ENCODE peak calls at places on chromosomes 6 and 20, in eight cellular contexts. One of them, this sample, is unnamed. For H3K4me1, the result is how much of the 10 kb centered on the place peaks cover.

GRCh38 chr6:91660893-91661292 is 1074.0 kb upstream of the MAP3K7 start:
- DNase-seq in stomach: no peak
- DNase-seq in pancreas: no peak
- DNase-seq in upper lobe of right lung: no peak
- DNase-seq in upper lobe of left lung: no peak
- DNase-seq in heart left ventricle: no peak
- DNase-seq in sigmoid colon: no peak
- DNase-seq in H1: no peak
- DNase-seq in this sample: no peak

GRCh38 chr20:58921564-58921963 is 59.5 kb upstream of the NELFCD start:
- DNase-seq in sigmoid colon: no peak
- DNase-seq in upper lobe of left lung: no peak
- DNase-seq in H1: no peak
- DNase-seq in pancreas: no peak
- DNase-seq in heart left ventricle: no peak
- DNase-seq in upper lobe of right lung: no peak
- DNase-seq in stomach: no peak
- DNase-seq in this sample: no peak

GRCh38 chr20:10171864-10172751 is 46.5 kb upstream of the SNAP25 start:
- DNase-seq in upper lobe of right lung: peak
- DNase-seq in stomach: peak
- DNase-seq in H1: no peak
- DNase-seq in heart left ventricle: peak
- DNase-seq in sigmoid colon: peak
- DNase-seq in pancreas: peak
- DNase-seq in upper lobe of left lung: peak
- DNase-seq in this sample: peak

GRCh38 chr20:22511943-22512910 is 72.1 kb downstream of the FOXA2 start:
- DNase-seq in heart left ventricle: no peak
- DNase-seq in sigmoid colon: no peak
- DNase-seq in pancreas: peak
- DNase-seq in H1: no peak
- DNase-seq in upper lobe of left lung: peak
- DNase-seq in stomach: peak
- DNase-seq in upper lobe of right lung: peak
- DNase-seq in this sample: peak

GRCh38 chr6:29720863-29721262 is 2.4 kb upstream of the HLA-F start:
- DNase-seq in heart left ventricle: no peak
- DNase-seq in stomach: no peak
- DNase-seq in pancreas: no peak
- DNase-seq in H1: no peak
- DNase-seq in sigmoid colon: no peak
- DNase-seq in upper lobe of right lung: no peak
- DNase-seq in upper lobe of left lung: no peak
- DNase-seq in this sample: no peak

GRCh38 chr20:43959079-43959919 is 44.6 kb downstream of the TOX2 start:
- DNase-seq in pancreas: no peak
- DNase-seq in upper lobe of right lung: no peak
- DNase-seq in upper lobe of left lung: no peak
- DNase-seq in stomach: no peak
- DNase-seq in heart left ventricle: no peak
- DNase-seq in H1: no peak
- DNase-seq in sigmoid colon: no peak
- DNase-seq in this sample: no peak

GRCh38 chr6:68642081-68642480 is 7.0 kb downstream of the ADGRB3 start:
- DNase-seq in pancreas: no peak
- DNase-seq in sigmoid colon: no peak
- DNase-seq in H1: no peak
- DNase-seq in upper lobe of right lung: no peak
- DNase-seq in upper lobe of left lung: no peak
- DNase-seq in heart left ventricle: no peak
- DNase-seq in stomach: no peak
- DNase-seq in this sample: no peak

GRCh38 chr6:70445001-70445400 is 31.7 kb downstream of the FAM135A start:
- DNase-seq in sigmoid colon: no peak
- DNase-seq in pancreas: no peak
- DNase-seq in upper lobe of right lung: no peak
- DNase-seq in heart left ventricle: no peak
- DNase-seq in upper lobe of left lung: no peak
- DNase-seq in H1: no peak
- DNase-seq in stomach: no peak
- DNase-seq in this sample: no peak

GRCh38 chr20:53942121-53942816 is 128.1 kb downstream of the BCAS1 start:
- DNase-seq in H1: no peak
- DNase-seq in pancreas: no peak
- DNase-seq in sigmoid colon: no peak
- DNase-seq in heart left ventricle: no peak
- DNase-seq in upper lobe of right lung: no peak
- DNase-seq in upper lobe of left lung: no peak
- DNase-seq in stomach: no peak
- DNase-seq in this sample: peak
- H3K4me1 ChIP-seq in H1: under half
- H3K4me1 ChIP-seq in pancreas: under half
- H3K4me1 ChIP-seq in sigmoid colon: under half
- H3K4me1 ChIP-seq in heart left ventricle: under half
- H3K4me1 ChIP-seq in upper lobe of right lung: under half
- H3K4me1 ChIP-seq in upper lobe of left lung: under half
- H3K4me1 ChIP-seq in stomach: under half
- H3K4me1 ChIP-seq in this sample: under half

DNA sequence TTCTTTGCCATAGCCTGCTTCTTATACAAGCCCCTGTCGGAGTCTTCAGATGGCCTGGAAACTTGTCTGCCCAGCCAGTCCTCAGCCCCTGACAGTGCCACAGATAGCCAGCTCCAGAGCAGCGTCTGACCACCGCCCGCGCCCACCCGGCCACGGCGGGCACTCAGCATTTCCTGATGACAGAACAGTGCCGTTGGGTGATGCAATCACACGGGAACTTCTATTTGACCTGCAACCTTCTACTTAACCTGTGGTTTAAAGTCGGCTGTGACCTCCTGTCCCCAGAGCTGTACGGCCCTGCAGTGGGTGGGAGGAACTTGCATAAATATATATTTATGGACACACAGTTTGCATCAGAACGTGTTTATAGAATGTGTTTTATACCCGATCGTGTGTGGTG is 29.5 kb downstream of the SLCO4A1 start:
- DNase-seq in sigmoid colon: no peak
- DNase-seq in upper lobe of left lung: no peak
- DNase-seq in heart left ventricle: no peak
- DNase-seq in upper lobe of right lung: no peak
- DNase-seq in H1: no peak
- DNase-seq in stomach: no peak
- DNase-seq in pancreas: peak
- DNase-seq in this sample: no peak
- H3K4me1 ChIP-seq in sigmoid colon: under half
- H3K4me1 ChIP-seq in upper lobe of left lung: under half
- H3K4me1 ChIP-seq in heart left ventricle: under half
- H3K4me1 ChIP-seq in upper lobe of right lung: under half
- H3K4me1 ChIP-seq in H1: under half
- H3K4me1 ChIP-seq in stomach: under half
- H3K4me1 ChIP-seq in pancreas: under half
- H3K4me1 ChIP-seq in this sample: under half

DNA sequence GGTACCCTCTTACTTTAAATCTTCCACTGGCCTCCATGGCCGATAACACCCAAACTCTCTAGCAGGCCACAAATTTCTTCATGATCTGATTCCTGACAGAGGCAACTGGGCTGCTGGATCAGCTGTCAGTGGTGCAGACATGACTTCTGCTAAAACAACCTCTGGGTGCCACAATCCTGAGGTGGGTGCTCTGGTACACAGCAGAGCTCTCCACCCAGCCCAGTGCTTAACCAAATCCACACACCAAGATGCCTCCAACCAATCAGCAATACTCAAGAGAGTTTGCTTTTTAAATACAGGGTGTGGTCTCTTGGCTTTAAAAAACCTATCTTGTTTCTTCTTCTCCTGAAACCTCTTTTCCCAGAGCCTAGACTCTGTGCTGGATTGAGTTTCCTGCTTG is 126.6 kb upstream of the SPACA1 start:
- DNase-seq in upper lobe of left lung: no peak
- DNase-seq in sigmoid colon: no peak
- DNase-seq in H1: no peak
- DNase-seq in stomach: no peak
- DNase-seq in upper lobe of right lung: no peak
- DNase-seq in heart left ventricle: no peak
- DNase-seq in pancreas: no peak
- DNase-seq in this sample: no peak
- H3K4me1 ChIP-seq in upper lobe of left lung: under half
- H3K4me1 ChIP-seq in sigmoid colon: under half
- H3K4me1 ChIP-seq in H1: under half
- H3K4me1 ChIP-seq in stomach: under half
- H3K4me1 ChIP-seq in upper lobe of right lung: under half
- H3K4me1 ChIP-seq in heart left ventricle: under half
- H3K4me1 ChIP-seq in pancreas: under half
- H3K4me1 ChIP-seq in this sample: under half

DNA sequence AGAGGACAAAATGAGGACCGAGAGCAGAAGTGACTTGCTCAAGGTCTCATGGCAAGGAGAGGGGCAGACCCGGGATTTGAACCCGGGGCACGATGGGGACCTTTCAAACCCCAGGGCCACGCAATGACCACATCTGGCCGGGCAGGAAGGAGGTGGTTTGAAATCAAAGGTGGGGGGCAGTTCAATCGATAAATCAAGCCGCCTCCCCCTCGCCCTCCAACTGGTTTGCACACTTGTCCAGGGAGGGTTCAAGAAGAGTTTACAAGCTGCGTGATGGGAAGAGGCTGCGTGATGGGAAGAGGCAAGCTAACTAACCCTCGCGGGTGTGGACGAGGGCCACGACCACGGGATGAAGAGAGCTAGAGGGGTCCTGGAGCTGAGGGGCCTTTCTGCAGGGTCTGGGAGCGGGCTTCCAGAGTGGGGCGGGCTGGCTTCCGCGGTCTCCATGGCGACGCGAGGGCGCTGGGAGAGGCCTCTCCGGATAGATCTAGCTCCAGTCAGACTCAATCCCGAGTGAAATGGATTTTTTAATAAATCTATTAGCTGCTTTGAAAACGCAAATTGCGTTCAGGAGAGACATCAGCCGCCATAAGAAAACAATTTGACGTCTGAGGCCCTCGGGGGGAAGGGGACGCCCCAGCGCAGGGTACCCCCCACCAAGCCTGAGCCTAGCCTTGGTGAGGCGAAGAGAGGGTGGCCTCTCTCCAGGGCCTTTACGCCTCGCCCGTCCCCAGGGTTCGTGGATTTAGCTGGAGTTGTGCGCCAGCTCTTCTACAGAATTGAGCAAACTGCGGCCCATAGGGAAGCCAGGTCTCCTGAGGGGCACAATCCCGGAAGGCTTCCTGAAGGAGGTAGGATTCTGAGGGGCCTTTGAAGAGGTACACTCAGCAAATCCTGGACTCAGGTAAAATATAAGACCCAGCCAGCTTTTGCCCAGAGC is 143.9 kb downstream of the GRM4 start:
- DNase-seq in upper lobe of left lung: no peak
- DNase-seq in H1: no peak
- DNase-seq in upper lobe of right lung: peak
- DNase-seq in stomach: no peak
- DNase-seq in heart left ventricle: peak
- DNase-seq in sigmoid colon: no peak
- DNase-seq in pancreas: no peak
- DNase-seq in this sample: no peak
- H3K4me1 ChIP-seq in upper lobe of left lung: under half
- H3K4me1 ChIP-seq in H1: under half
- H3K4me1 ChIP-seq in upper lobe of right lung: under half
- H3K4me1 ChIP-seq in stomach: under half
- H3K4me1 ChIP-seq in heart left ventricle: under half
- H3K4me1 ChIP-seq in sigmoid colon: under half
- H3K4me1 ChIP-seq in pancreas: under half
- H3K4me1 ChIP-seq in this sample: under half

GRCh38 chr6:53238311-53238710 is 89.7 kb upstream of the GCM1 start:
- DNase-seq in H1: no peak
- DNase-seq in upper lobe of left lung: no peak
- DNase-seq in heart left ventricle: no peak
- DNase-seq in upper lobe of right lung: no peak
- DNase-seq in sigmoid colon: no peak
- DNase-seq in stomach: no peak
- DNase-seq in pancreas: no peak
- DNase-seq in this sample: no peak

GRCh38 chr6:53241936-53242335 is 93.3 kb upstream of the GCM1 start:
- DNase-seq in stomach: no peak
- DNase-seq in pancreas: no peak
- DNase-seq in sigmoid colon: no peak
- DNase-seq in upper lobe of left lung: no peak
- DNase-seq in H1: no peak
- DNase-seq in heart left ventricle: no peak
- DNase-seq in upper lobe of right lung: no peak
- DNase-seq in this sample: no peak

GRCh38 chr6:53239526-53239925 is 90.9 kb upstream of the GCM1 start:
- DNase-seq in heart left ventricle: no peak
- DNase-seq in upper lobe of left lung: no peak
- DNase-seq in upper lobe of right lung: no peak
- DNase-seq in H1: no peak
- DNase-seq in sigmoid colon: no peak
- DNase-seq in pancreas: no peak
- DNase-seq in stomach: no peak
- DNase-seq in this sample: no peak

GRCh38 chr6:53240139-53240538 is 91.5 kb upstream of the GCM1 start:
- DNase-seq in heart left ventricle: no peak
- DNase-seq in sigmoid colon: no peak
- DNase-seq in upper lobe of left lung: no peak
- DNase-seq in pancreas: no peak
- DNase-seq in H1: no peak
- DNase-seq in upper lobe of right lung: no peak
- DNase-seq in stomach: no peak
- DNase-seq in this sample: no peak

DNA sequence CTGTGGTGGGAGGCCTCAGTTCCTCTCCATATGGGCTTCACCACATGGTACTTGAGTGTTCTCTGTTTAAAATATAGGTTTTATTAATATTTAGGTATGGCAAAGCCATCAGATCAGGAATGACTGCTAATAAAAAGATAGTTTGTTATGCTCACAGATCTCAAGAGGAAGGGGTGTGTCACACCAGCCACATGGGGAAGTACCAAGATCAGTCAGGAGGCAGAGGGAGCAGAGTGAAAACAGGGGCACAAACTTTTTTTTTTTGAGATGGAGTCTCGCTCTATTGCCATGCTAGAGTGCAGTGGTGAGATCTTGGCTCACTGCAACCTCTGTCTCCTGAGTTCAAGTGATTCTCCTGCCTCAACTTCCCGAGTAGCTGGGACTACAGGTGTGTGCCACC is 92.1 kb upstream of the GCM1 start:
- DNase-seq in heart left ventricle: no peak
- DNase-seq in upper lobe of right lung: no peak
- DNase-seq in sigmoid colon: no peak
- DNase-seq in stomach: no peak
- DNase-seq in pancreas: no peak
- DNase-seq in H1: no peak
- DNase-seq in upper lobe of left lung: no peak
- DNase-seq in this sample: no peak
- H3K4me1 ChIP-seq in heart left ventricle: under half
- H3K4me1 ChIP-seq in upper lobe of right lung: under half
- H3K4me1 ChIP-seq in sigmoid colon: under half
- H3K4me1 ChIP-seq in stomach: under half
- H3K4me1 ChIP-seq in pancreas: under half
- H3K4me1 ChIP-seq in H1: under half
- H3K4me1 ChIP-seq in upper lobe of left lung: under half
- H3K4me1 ChIP-seq in this sample: under half

This sample was measured in Caco-2.